ENCODE peak calls at places on chromosomes 16 and 17, in five cellular contexts. L is fibroblast of lung, O is SK-N-SH, M is GM23338, Z is K562. W is an unnamed sample. For H3K4me1 and H3K27me3, the result is how much of the 10 kb centered on the place peaks cover.

GRCh38 chr17:64148699-64149098 is 18.8 kb upstream of the ERN1 start:
- DNase-seq in Z (no peak), L (no peak), M (peak), O (peak), W (peak)

GRCh38 chr17:71900830-71901229 is 220.0 kb upstream of the SOX9 start:
- DNase-seq in L (peak), M (no peak), O (no peak), Z (no peak), W (peak)

GRCh38 chr16:318628-319027 is 33.9 kb downstream of the AXIN1 start:
- DNase-seq in L (no peak), Z (peak), O (peak), M (peak), W (no peak)

GRCh38 chr17:41777579-41778188 is 8.8 kb downstream of the JUP start:
- DNase-seq in L (peak), Z (no peak), O (peak), M (no peak), W (peak)

GRCh38 chr16:15928261-15929104 is 20.9 kb upstream of the ABCC1 start:
- DNase-seq in Z (no peak), L (no peak), O (no peak), M (no peak), W (no peak)

GRCh38 chr16:75109732-75110243 is 6.8 kb downstream of the LDHD start:
- DNase-seq in Z (no peak), O (no peak), L (no peak), M (no peak), W (peak)

GRCh38 chr17:386145-386876 is 33.7 kb upstream of the RPH3AL start:
- DNase-seq in L (no peak), O (peak), M (peak), Z (peak), W (peak)

GRCh38 chr17:73874008-73874407 is 229.8 kb upstream of the SDK2 start:
- DNase-seq in Z (no peak), M (no peak), O (no peak), L (no peak), W (no peak)

GRCh38 chr16:48629531-48629930 is 19.6 kb upstream of the N4BP1 start:
- DNase-seq in O (no peak), L (no peak), Z (no peak), M (no peak), W (no peak)

GRCh38 chr17:65079489-65079900 is 23.0 kb upstream of the GNA13 start:
- DNase-seq in L (no peak), M (peak), O (peak), Z (no peak), W (no peak)

GRCh38 chr17:30600062-30600829 is 123.0 kb downstream of the GOSR1 start:
- DNase-seq in M (peak), O (peak), Z (no peak), L (peak), W (peak)

GRCh38 chr17:67312265-67312664 is 54.1 kb downstream of the PSMD12 start:
- DNase-seq in Z (no peak), L (no peak), O (no peak), M (no peak), W (no peak)

GRCh38 chr17:82237083-82237745 is 8.4 kb downstream of the SLC16A3 start:
- DNase-seq in M (peak), O (no peak), L (no peak), Z (no peak), W (no peak)

GRCh38 chr17:7063518-7064094 is 16.4 kb downstream of the CLEC10A start:
- DNase-seq in O (no peak), L (no peak), Z (no peak), M (no peak), W (no peak)

GRCh38 chr16:88936008-88936912 is 40.7 kb downstream of the CBFA2T3 start:
- DNase-seq in L (no peak), Z (no peak), O (no peak), M (no peak), W (peak)

GRCh38 chr17:71316498-71316897 is 804.3 kb upstream of the SOX9 start:
- DNase-seq in Z (no peak), M (no peak), O (no peak), L (no peak), W (no peak)

GRCh38 chr16:29156511-29156910 is 171.7 kb downstream of the LAT start:
- DNase-seq in L (no peak), M (no peak), O (no peak), Z (no peak), W (no peak)

GRCh38 chr16:49495596-49496355 is 122.2 kb downstream of the C16orf78 start:
- DNase-seq in L (no peak), M (no peak), Z (no peak), O (no peak), W (no peak)

GRCh38 chr17:56110463-56111138 is 42.7 kb upstream of the ANKFN1 start:
- DNase-seq in L (no peak), Z (no peak), O (no peak), M (no peak), W (no peak)

GRCh38 chr16:69890114-69890890 is 60.8 kb upstream of the CLEC18A start:
- DNase-seq in M (peak), O (peak), Z (no peak), L (peak), W (no peak)

GRCh38 chr16:81595676-81596292 is 151.2 kb downstream of the CMIP start:
- DNase-seq in M (no peak), O (no peak), Z (no peak), L (no peak), W (no peak)

GRCh38 chr16:27690604-27691003 is 140.7 kb downstream of the KATNIP start:
- DNase-seq in L (peak), O (no peak), M (peak), Z (peak), W (no peak)

GRCh38 chr16:75789237-75789636 is 62.9 kb upstream of the CPHXL start:
- DNase-seq in O (peak), Z (peak), L (peak), M (peak), W (peak)

GRCh38 chr16:57540906-57541753 is 1.3 kb upstream of the ADGRG5 start:
- DNase-seq in L (no peak), Z (peak), O (peak), M (no peak), W (no peak)

GRCh38 chr17:72683506-72684404 is 408.7 kb downstream of the SLC39A11 start:
- DNase-seq in Z (no peak), L (peak), M (no peak), O (no peak), W (peak)

GRCh38 chr16:27959914-27960313 is 103.6 kb downstream of the GSG1L start:
- DNase-seq in M (no peak), O (no peak), Z (peak), L (no peak), W (no peak)

GRCh38 chr16:57938936-57939871 is 31.7 kb downstream of the CNGB1 start:
- DNase-seq in Z (no peak), O (no peak), L (peak), M (no peak), W (peak)

GRCh38 chr16:11139624-11140375 is 116.2 kb downstream of the SOCS1 start:
- DNase-seq in M (no peak), L (no peak), O (no peak), Z (no peak), W (no peak)

GRCh38 chr17:66580178-66580577 is 254.7 kb upstream of the CACNG5 start:
- DNase-seq in M (peak), L (peak), Z (no peak), O (no peak), W (no peak)

GRCh38 chr17:44502598-44503079 is 567 bp downstream of the GPATCH8 start:
- DNase-seq in O (no peak), Z (peak), M (no peak), L (peak), W (peak)
- H3K4me1 ChIP-seq in O (under half), Z (under half), M (under half), L (under half), W (under half)

GRCh38 chr16:71428385-71428784 is 13.5 kb downstream of the TLE7 start:
- DNase-seq in O (no peak), M (no peak), L (no peak), Z (no peak), W (no peak)

GRCh38 chr16:71428883-71429282 is 13.0 kb downstream of the TLE7 start:
- DNase-seq in L (no peak), Z (no peak), M (no peak), O (no peak), W (no peak)

GRCh38 chr16:71430744-71431143 is 11.1 kb downstream of the TLE7 start:
- DNase-seq in L (no peak), O (no peak), M (no peak), Z (peak), W (no peak)

GRCh38 chr16:71431176-71431575 is 10.7 kb downstream of the TLE7 start:
- DNase-seq in M (no peak), O (no peak), Z (no peak), L (no peak), W (no peak)

DNA sequence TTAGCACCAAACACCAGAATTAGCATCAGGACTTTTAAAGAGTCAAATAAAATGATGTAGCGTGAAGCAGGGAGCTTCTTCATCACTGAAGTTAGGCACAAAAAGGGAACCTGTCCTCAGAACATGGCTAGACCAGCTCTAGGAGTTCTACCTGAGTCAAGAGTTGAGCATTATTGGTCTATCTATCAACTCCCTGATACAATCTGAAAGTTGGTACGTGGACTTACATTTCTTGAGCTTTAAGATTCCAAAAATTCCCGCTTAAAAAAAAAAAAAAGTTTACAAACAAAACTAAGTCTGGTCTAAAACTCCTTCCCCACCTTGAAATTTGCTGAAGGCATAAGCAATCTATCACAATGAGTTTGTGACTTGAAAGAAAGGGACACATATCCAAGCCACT is 12.3 kb downstream of the TLE7 start:
- DNase-seq in O (no peak), Z (no peak), M (no peak), L (no peak), W (no peak)
- H2AFZ ChIP-seq in O (no peak), Z (no peak), M (no peak), L (no peak), W (no peak)

GRCh38 chr17:48254896-48255295 is 147.3 kb downstream of the SNX11 start:
- DNase-seq in O (no peak), M (peak), Z (peak), L (no peak), W (no peak)

GRCh38 chr17:48261297-48261880 is 153.8 kb downstream of the SNX11 start:
- DNase-seq in L (peak), Z (peak), O (peak), M (peak), W (peak)

GRCh38 chr17:48259710-48260291 is 152.2 kb downstream of the SNX11 start:
- DNase-seq in L (peak), O (no peak), M (peak), Z (peak), W (peak)

GRCh38 chr17:48253976-48254375 is 146.4 kb downstream of the SNX11 start:
- DNase-seq in L (no peak), O (no peak), M (no peak), Z (no peak), W (no peak)

DNA sequence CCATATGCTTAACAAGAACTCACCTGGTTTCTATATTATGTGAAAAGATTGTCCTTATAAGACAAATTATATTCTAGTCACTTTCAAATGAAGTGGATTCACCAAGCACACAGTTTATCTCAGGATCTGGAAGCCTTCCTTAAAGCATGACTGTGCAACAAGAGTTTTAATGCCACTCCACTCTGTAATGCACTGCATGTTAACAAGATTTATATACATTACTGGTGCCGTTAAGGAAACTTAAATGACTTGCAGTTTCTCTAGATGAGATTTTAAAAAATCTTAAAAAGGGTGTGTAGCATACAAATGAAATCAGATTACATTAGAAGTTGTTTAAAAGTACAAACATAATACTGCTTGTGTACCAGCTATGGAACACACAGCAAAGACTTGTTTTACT is 150.8 kb downstream of the SNX11 start:
- DNase-seq in Z (peak), M (no peak), L (no peak), O (no peak), W (no peak)
- H3K27me3 ChIP-seq in Z (under half), M (under half), L (under half), O (half or more), W (under half)

DNA sequence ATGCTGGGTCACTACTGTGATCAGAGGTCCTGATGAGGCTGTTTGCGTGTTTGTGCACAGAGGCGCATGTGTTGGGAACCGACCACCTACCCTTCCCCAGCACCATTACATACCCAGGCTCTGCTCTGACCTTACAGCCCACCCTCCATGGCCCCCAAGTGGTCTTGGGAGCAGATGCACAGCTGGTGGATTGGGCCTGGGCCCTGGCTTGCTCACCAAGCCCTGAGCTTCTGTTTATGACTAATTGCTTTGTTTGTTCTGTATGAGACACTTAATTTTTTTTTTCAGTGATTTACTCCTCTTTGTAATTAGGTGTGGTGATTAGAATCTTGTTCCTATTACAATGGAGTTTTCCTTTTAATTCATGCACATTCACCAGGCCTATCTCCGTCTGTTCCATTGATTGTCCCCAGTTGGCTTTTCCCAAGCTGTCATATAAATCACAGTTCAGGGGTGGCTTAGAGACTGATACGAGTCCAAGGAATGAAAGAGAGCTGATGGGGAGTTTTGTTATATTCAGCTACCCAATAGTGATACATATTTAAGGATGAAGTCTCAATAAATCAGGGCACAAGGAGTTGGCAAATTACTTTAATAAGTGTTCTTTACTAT is 242.3 kb downstream of the CCDC182 start:
- DNase-seq in Z (no peak), L (no peak), O (peak), M (no peak), W (peak)
- H3K4me1 ChIP-seq in Z (under half), L (under half), O (half or more), M (under half), W (under half)

GRCh38 chr16:47045023-47045422 is 71.5 kb upstream of the DNAJA2 start:
- DNase-seq in O (no peak), M (no peak), L (peak), Z (no peak), W (no peak)

GRCh38 chr16:47043970-47044684 is 70.7 kb upstream of the DNAJA2 start:
- DNase-seq in L (no peak), O (no peak), Z (no peak), M (no peak), W (no peak)

GRCh38 chr16:47046726-47047602 is 73.5 kb upstream of the DNAJA2 start:
- DNase-seq in M (no peak), Z (no peak), O (no peak), L (no peak), W (no peak)

GRCh38 chr16:47043200-47043599 is 69.7 kb upstream of the DNAJA2 start:
- DNase-seq in O (no peak), Z (no peak), M (no peak), L (no peak), W (no peak)

GRCh38 chr16:47045459-47045858 is 72.0 kb upstream of the DNAJA2 start:
- DNase-seq in Z (no peak), O (no peak), L (no peak), M (no peak), W (no peak)
- H2AFZ ChIP-seq in Z (no peak), O (no peak), L (no peak), M (no peak), W (no peak)